ENCODE peak calls at places on chromosomes 12 and 14, in seven cellular contexts. R is nephron progenitor cell, U is ovary, P is HEK293T, X is T-helper 2 cell, Z is iris pigment epithelial cell, K is heart right ventricle. E is an unnamed sample.

GRCh38 chr12:108635201-108635996 is 1.7 kb upstream of the SELPLG start:
- DNase-seq in Z (peak), U (no peak), K (no peak), X (peak), R (no peak), P (no peak), E (no peak)

GRCh38 chr12:16016748-16017147 is 105.6 kb downstream of the DERA start:
- DNase-seq in R (no peak), Z (no peak), P (no peak), U (no peak), X (no peak), K (no peak), E (no peak)

GRCh38 chr12:121239335-121239678 is 29.4 kb downstream of the P2RX4 start:
- DNase-seq in R (no peak), Z (no peak), P (no peak), X (no peak), K (no peak), U (no peak), E (no peak)

GRCh38 chr12:111363578-111363977 is 5.3 kb downstream of the PHETA1 start:
- DNase-seq in R (no peak), Z (peak), X (no peak), U (no peak), P (no peak), K (no peak), E (no peak)

GRCh38 chr12:128940090-128940888 is 87.0 kb downstream of the GLT1D1 start:
- DNase-seq in R (no peak), U (no peak), P (no peak), X (no peak), Z (no peak), K (no peak), E (no peak)

GRCh38 chr12:68113644-68114043 is 45.9 kb downstream of the IFNG start:
- DNase-seq in R (no peak), X (peak), K (no peak), U (no peak), Z (no peak), P (peak), E (peak)

GRCh38 chr12:50672158-50672557 is 91.7 kb upstream of the ATF1 start:
- DNase-seq in K (no peak), R (no peak), Z (no peak), P (no peak), X (no peak), U (no peak), E (no peak)

GRCh38 chr14:67926821-67927220 is 107.2 kb downstream of the RAD51B start:
- DNase-seq in X (no peak), K (no peak), R (no peak), U (no peak), P (no peak), Z (peak), E (no peak)

GRCh38 chr14:101476931-101477553 is 84.3 kb upstream of the DIO3 start:
- DNase-seq in X (no peak), Z (peak), K (no peak), R (peak), P (peak), U (no peak), E (no peak)

GRCh38 chr12:113831016-113831415 is 135.1 kb downstream of the RBM19 start:
- DNase-seq in R (no peak), Z (peak), K (no peak), P (no peak), U (no peak), X (no peak), E (no peak)

GRCh38 chr12:70809887-70810286 is 110.7 kb downstream of the PTPRR start:
- DNase-seq in U (no peak), Z (no peak), X (no peak), R (no peak), K (no peak), P (no peak), E (no peak)

GRCh38 chr12:33653362-33653761 is 213.7 kb upstream of the SYT10 start:
- DNase-seq in R (no peak), X (no peak), U (no peak), K (no peak), Z (no peak), P (no peak), E (no peak)

GRCh38 chr12:119179335-119180021 is 747 bp downstream of the HSPB8 start:
- DNase-seq in R (peak), U (no peak), K (peak), P (peak), X (no peak), Z (no peak), E (no peak)

GRCh38 chr12:108136697-108137096 is 7.6 kb downstream of the WSCD2 start:
- DNase-seq in U (no peak), Z (no peak), K (no peak), R (no peak), P (no peak), X (no peak), E (no peak)